ENCODE peak calls at places on chromosome 6, in five cellular contexts. One of them, this sample, is unnamed.

GRCh38 chr6:31710490-31711219 is 4.0 kb downstream of the LY6G6F start:
- DNase-seq in glutamatergic neuron: no peak
- DNase-seq in amniotic stem cell: no peak
- DNase-seq in effector CD4-positive, alpha-beta T cell: no peak
- DNase-seq in neural progenitor cell: no peak
- DNase-seq in this sample: peak

GRCh38 chr6:1524040-1524480 is 85.7 kb upstream of the FOXC1 start:
- DNase-seq in neural progenitor cell: peak
- DNase-seq in amniotic stem cell: no peak
- DNase-seq in effector CD4-positive, alpha-beta T cell: peak
- DNase-seq in glutamatergic neuron: peak
- DNase-seq in this sample: no peak

GRCh38 chr6:81756690-81757089 is 4.2 kb upstream of the TENT5A start:
- DNase-seq in glutamatergic neuron: no peak
- DNase-seq in neural progenitor cell: no peak
- DNase-seq in effector CD4-positive, alpha-beta T cell: no peak
- DNase-seq in amniotic stem cell: no peak
- DNase-seq in this sample: peak

GRCh38 chr6:31168606-31169005 is 1.9 kb downstream of the POU5F1 start:
- DNase-seq in amniotic stem cell: no peak
- DNase-seq in glutamatergic neuron: no peak
- DNase-seq in neural progenitor cell: no peak
- DNase-seq in effector CD4-positive, alpha-beta T cell: no peak
- DNase-seq in this sample: no peak

GRCh38 chr6:139650941-139651340 is 276.5 kb upstream of the CITED2 start:
- DNase-seq in effector CD4-positive, alpha-beta T cell: no peak
- DNase-seq in neural progenitor cell: no peak
- DNase-seq in glutamatergic neuron: no peak
- DNase-seq in amniotic stem cell: no peak
- DNase-seq in this sample: peak

GRCh38 chr6:9467746-9468145 is 947.1 kb downstream of the TFAP2A start:
- DNase-seq in neural progenitor cell: no peak
- DNase-seq in effector CD4-positive, alpha-beta T cell: no peak
- DNase-seq in amniotic stem cell: no peak
- DNase-seq in glutamatergic neuron: no peak
- DNase-seq in this sample: no peak

GRCh38 chr6:15001511-15001910 is 244.4 kb upstream of the JARID2 start:
- DNase-seq in amniotic stem cell: no peak
- DNase-seq in effector CD4-positive, alpha-beta T cell: no peak
- DNase-seq in glutamatergic neuron: no peak
- DNase-seq in neural progenitor cell: no peak
- DNase-seq in this sample: no peak

GRCh38 chr6:141202641-141203040 is 930.1 kb upstream of the GJE1 start:
- DNase-seq in effector CD4-positive, alpha-beta T cell: no peak
- DNase-seq in glutamatergic neuron: no peak
- DNase-seq in neural progenitor cell: no peak
- DNase-seq in amniotic stem cell: no peak
- DNase-seq in this sample: no peak

GRCh38 chr6:5665667-5666066 is 341.1 kb downstream of the NRN1 start:
- DNase-seq in glutamatergic neuron: no peak
- DNase-seq in effector CD4-positive, alpha-beta T cell: no peak
- DNase-seq in amniotic stem cell: no peak
- DNase-seq in neural progenitor cell: no peak
- DNase-seq in this sample: no peak

GRCh38 chr6:108030223-108030622 is 44.3 kb downstream of the OSTM1 start:
- DNase-seq in amniotic stem cell: no peak
- DNase-seq in neural progenitor cell: peak
- DNase-seq in effector CD4-positive, alpha-beta T cell: no peak
- DNase-seq in glutamatergic neuron: no peak
- DNase-seq in this sample: no peak

GRCh38 chr6:105550961-105551625 is 148.2 kb upstream of the PREP start:
- DNase-seq in neural progenitor cell: no peak
- DNase-seq in glutamatergic neuron: no peak
- DNase-seq in effector CD4-positive, alpha-beta T cell: no peak
- DNase-seq in amniotic stem cell: no peak
- DNase-seq in this sample: no peak